ENCODE peak calls at places on chromosome 16, in eight cellular contexts. One of them, this sample, is unnamed. For H3K36me3, the result is how much of the 10 kb centered on the place peaks cover.

GRCh38 chr16:56833243-56833970 is 31.6 kb upstream of the SLC12A3 start:
- DNase-seq in CD8-positive, alpha-beta memory T cell: no peak
- DNase-seq in bronchial epithelial cell: peak
- DNase-seq in colonic mucosa: no peak
- DNase-seq in psoas muscle: no peak
- DNase-seq in spleen: no peak
- DNase-seq in mesenchymal stem cell: no peak
- DNase-seq in tibial artery: no peak
- DNase-seq in this sample: no peak

GRCh38 chr16:67663151-67663876 is 2.6 kb downstream of the PARD6A start:
- DNase-seq in CD8-positive, alpha-beta memory T cell: no peak
- DNase-seq in bronchial epithelial cell: no peak
- DNase-seq in colonic mucosa: no peak
- DNase-seq in psoas muscle: peak
- DNase-seq in spleen: no peak
- DNase-seq in mesenchymal stem cell: peak
- DNase-seq in tibial artery: peak
- DNase-seq in this sample: no peak

GRCh38 chr16:26644912-26645543 is 421.7 kb upstream of the C16orf82 start:
- DNase-seq in CD8-positive, alpha-beta memory T cell: no peak
- DNase-seq in bronchial epithelial cell: no peak
- DNase-seq in colonic mucosa: no peak
- DNase-seq in psoas muscle: no peak
- DNase-seq in spleen: no peak
- DNase-seq in mesenchymal stem cell: no peak
- DNase-seq in tibial artery: no peak
- DNase-seq in this sample: no peak

GRCh38 chr16:4298761-4299522 is 16.9 kb upstream of the GLIS2 start:
- DNase-seq in CD8-positive, alpha-beta memory T cell: no peak
- DNase-seq in bronchial epithelial cell: peak
- DNase-seq in colonic mucosa: peak
- DNase-seq in psoas muscle: peak
- DNase-seq in spleen: no peak
- DNase-seq in mesenchymal stem cell: peak
- DNase-seq in tibial artery: peak
- DNase-seq in this sample: peak

GRCh38 chr16:69406780-69407331 is 17.6 kb upstream of the CYB5B start:
- DNase-seq in CD8-positive, alpha-beta memory T cell: no peak
- DNase-seq in bronchial epithelial cell: peak
- DNase-seq in colonic mucosa: no peak
- DNase-seq in psoas muscle: no peak
- DNase-seq in spleen: no peak
- DNase-seq in mesenchymal stem cell: no peak
- DNase-seq in tibial artery: no peak
- DNase-seq in this sample: no peak

GRCh38 chr16:54517181-54517580 is 230.6 kb upstream of the IRX3 start:
- DNase-seq in CD8-positive, alpha-beta memory T cell: no peak
- DNase-seq in bronchial epithelial cell: no peak
- DNase-seq in colonic mucosa: no peak
- DNase-seq in psoas muscle: no peak
- DNase-seq in spleen: no peak
- DNase-seq in mesenchymal stem cell: no peak
- DNase-seq in tibial artery: no peak
- DNase-seq in this sample: no peak

GRCh38 chr16:14202697-14203096 is 131.6 kb downstream of the MRTFB start:
- DNase-seq in CD8-positive, alpha-beta memory T cell: no peak
- DNase-seq in bronchial epithelial cell: peak
- DNase-seq in colonic mucosa: no peak
- DNase-seq in psoas muscle: no peak
- DNase-seq in spleen: no peak
- DNase-seq in mesenchymal stem cell: peak
- DNase-seq in tibial artery: no peak
- DNase-seq in this sample: no peak

GRCh38 chr16:85057212-85057889 is 29.8 kb downstream of the KIAA0513 start:
- DNase-seq in CD8-positive, alpha-beta memory T cell: no peak
- DNase-seq in bronchial epithelial cell: no peak
- DNase-seq in colonic mucosa: no peak
- DNase-seq in psoas muscle: no peak
- DNase-seq in spleen: no peak
- DNase-seq in mesenchymal stem cell: no peak
- DNase-seq in tibial artery: no peak
- DNase-seq in this sample: no peak

GRCh38 chr16:67431077-67431804 is at the start of gene HSD11B2:
- DNase-seq in CD8-positive, alpha-beta memory T cell: peak
- DNase-seq in bronchial epithelial cell: peak
- DNase-seq in colonic mucosa: peak
- DNase-seq in psoas muscle: peak
- DNase-seq in spleen: peak
- DNase-seq in mesenchymal stem cell: peak
- DNase-seq in tibial artery: peak
- DNase-seq in this sample: peak

GRCh38 chr16:57403965-57404817 is at the start of gene CCL17:
- DNase-seq in CD8-positive, alpha-beta memory T cell: no peak
- DNase-seq in bronchial epithelial cell: no peak
- DNase-seq in colonic mucosa: no peak
- DNase-seq in psoas muscle: no peak
- DNase-seq in spleen: peak
- DNase-seq in mesenchymal stem cell: no peak
- DNase-seq in tibial artery: no peak
- DNase-seq in this sample: no peak

GRCh38 chr16:81595676-81596292 is 151.2 kb downstream of the CMIP start:
- DNase-seq in CD8-positive, alpha-beta memory T cell: no peak
- DNase-seq in bronchial epithelial cell: peak
- DNase-seq in colonic mucosa: no peak
- DNase-seq in psoas muscle: no peak
- DNase-seq in spleen: no peak
- DNase-seq in mesenchymal stem cell: peak
- DNase-seq in tibial artery: no peak
- DNase-seq in this sample: no peak

GRCh38 chr16:58506241-58507194 is 6.6 kb downstream of the NDRG4 start:
- DNase-seq in CD8-positive, alpha-beta memory T cell: no peak
- DNase-seq in bronchial epithelial cell: no peak
- DNase-seq in colonic mucosa: no peak
- DNase-seq in psoas muscle: peak
- DNase-seq in spleen: peak
- DNase-seq in mesenchymal stem cell: no peak
- DNase-seq in tibial artery: peak
- DNase-seq in this sample: no peak

GRCh38 chr16:89596957-89597644 is 16.3 kb upstream of the DPEP1 start:
- DNase-seq in CD8-positive, alpha-beta memory T cell: no peak
- DNase-seq in bronchial epithelial cell: no peak
- DNase-seq in colonic mucosa: no peak
- DNase-seq in psoas muscle: no peak
- DNase-seq in spleen: no peak
- DNase-seq in mesenchymal stem cell: no peak
- DNase-seq in tibial artery: no peak
- DNase-seq in this sample: no peak

GRCh38 chr16:10390330-10390729 is 4.5 kb downstream of the ATF7IP2 start:
- DNase-seq in CD8-positive, alpha-beta memory T cell: no peak
- DNase-seq in bronchial epithelial cell: no peak
- DNase-seq in colonic mucosa: no peak
- DNase-seq in psoas muscle: no peak
- DNase-seq in spleen: no peak
- DNase-seq in mesenchymal stem cell: no peak
- DNase-seq in tibial artery: no peak
- DNase-seq in this sample: no peak

GRCh38 chr16:20611975-20612471 is 35.9 kb upstream of the ACSM2B start:
- DNase-seq in CD8-positive, alpha-beta memory T cell: no peak
- DNase-seq in bronchial epithelial cell: no peak
- DNase-seq in colonic mucosa: peak
- DNase-seq in psoas muscle: peak
- DNase-seq in spleen: no peak
- DNase-seq in mesenchymal stem cell: no peak
- DNase-seq in tibial artery: peak
- DNase-seq in this sample: peak

GRCh38 chr16:78309763-78310162 is 210.3 kb downstream of the WWOX start:
- DNase-seq in CD8-positive, alpha-beta memory T cell: no peak
- DNase-seq in bronchial epithelial cell: no peak
- DNase-seq in colonic mucosa: no peak
- DNase-seq in psoas muscle: no peak
- DNase-seq in spleen: no peak
- DNase-seq in mesenchymal stem cell: no peak
- DNase-seq in tibial artery: no peak
- DNase-seq in this sample: no peak
- H3K36me3 ChIP-seq in CD8-positive, alpha-beta memory T cell: under half
- H3K36me3 ChIP-seq in bronchial epithelial cell: under half
- H3K36me3 ChIP-seq in colonic mucosa: under half
- H3K36me3 ChIP-seq in psoas muscle: under half
- H3K36me3 ChIP-seq in spleen: under half
- H3K36me3 ChIP-seq in mesenchymal stem cell: under half
- H3K36me3 ChIP-seq in tibial artery: under half
- H3K36me3 ChIP-seq in this sample: under half

GRCh38 chr16:973366-973765 is 2.6 kb upstream of the LMF1 start:
- DNase-seq in CD8-positive, alpha-beta memory T cell: no peak
- DNase-seq in bronchial epithelial cell: no peak
- DNase-seq in colonic mucosa: no peak
- DNase-seq in psoas muscle: no peak
- DNase-seq in spleen: no peak
- DNase-seq in mesenchymal stem cell: no peak
- DNase-seq in tibial artery: no peak
- DNase-seq in this sample: no peak

GRCh38 chr16:976389-976931 is 5.1 kb upstream of the SOX8 start:
- DNase-seq in CD8-positive, alpha-beta memory T cell: no peak
- DNase-seq in bronchial epithelial cell: no peak
- DNase-seq in colonic mucosa: no peak
- DNase-seq in psoas muscle: no peak
- DNase-seq in spleen: no peak
- DNase-seq in mesenchymal stem cell: no peak
- DNase-seq in tibial artery: no peak
- DNase-seq in this sample: no peak

GRCh38 chr16:974001-974601 is 3.3 kb upstream of the LMF1 start:
- DNase-seq in CD8-positive, alpha-beta memory T cell: no peak
- DNase-seq in bronchial epithelial cell: no peak
- DNase-seq in colonic mucosa: no peak
- DNase-seq in psoas muscle: no peak
- DNase-seq in spleen: no peak
- DNase-seq in mesenchymal stem cell: no peak
- DNase-seq in tibial artery: no peak
- DNase-seq in this sample: no peak

GRCh38 chr16:975313-975690 is 4.5 kb upstream of the LMF1 start:
- DNase-seq in CD8-positive, alpha-beta memory T cell: no peak
- DNase-seq in bronchial epithelial cell: no peak
- DNase-seq in colonic mucosa: no peak
- DNase-seq in psoas muscle: no peak
- DNase-seq in spleen: no peak
- DNase-seq in mesenchymal stem cell: no peak
- DNase-seq in tibial artery: no peak
- DNase-seq in this sample: no peak

GRCh38 chr16:974606-975312 is 4.0 kb upstream of the LMF1 start:
- DNase-seq in CD8-positive, alpha-beta memory T cell: no peak
- DNase-seq in bronchial epithelial cell: no peak
- DNase-seq in colonic mucosa: no peak
- DNase-seq in psoas muscle: peak
- DNase-seq in spleen: no peak
- DNase-seq in mesenchymal stem cell: no peak
- DNase-seq in tibial artery: no peak
- DNase-seq in this sample: no peak
- H3K4me3 ChIP-seq in CD8-positive, alpha-beta memory T cell: no peak
- H3K4me3 ChIP-seq in bronchial epithelial cell: no peak
- H3K4me3 ChIP-seq in colonic mucosa: no peak
- H3K4me3 ChIP-seq in psoas muscle: peak
- H3K4me3 ChIP-seq in spleen: no peak
- H3K4me3 ChIP-seq in mesenchymal stem cell: no peak
- H3K4me3 ChIP-seq in tibial artery: no peak
- H3K4me3 ChIP-seq in this sample: no peak

DNA sequence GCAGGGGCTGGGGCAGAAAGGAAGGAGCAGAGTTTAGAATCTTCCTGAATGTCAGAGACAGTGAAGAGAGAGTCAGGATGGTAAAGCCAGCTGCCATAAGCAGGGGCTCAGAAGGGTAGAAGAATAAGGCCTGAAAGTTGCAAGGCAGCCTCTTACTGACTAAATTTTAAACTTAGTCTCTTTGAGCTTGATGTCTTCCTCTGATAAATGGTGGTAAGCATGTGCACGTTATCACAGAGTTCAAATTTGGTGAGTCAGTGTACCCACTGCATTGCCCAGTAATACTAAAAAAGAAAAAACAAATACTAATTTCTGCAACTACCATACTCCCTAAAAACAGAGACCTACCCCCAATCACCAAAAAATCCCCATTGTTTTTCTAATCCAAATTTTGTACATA is 45.2 kb downstream of the SIAH1 start:
- DNase-seq in CD8-positive, alpha-beta memory T cell: no peak
- DNase-seq in bronchial epithelial cell: no peak
- DNase-seq in colonic mucosa: no peak
- DNase-seq in psoas muscle: no peak
- DNase-seq in spleen: no peak
- DNase-seq in mesenchymal stem cell: no peak
- DNase-seq in tibial artery: no peak
- DNase-seq in this sample: no peak
- H3K36me3 ChIP-seq in CD8-positive, alpha-beta memory T cell: under half
- H3K36me3 ChIP-seq in bronchial epithelial cell: under half
- H3K36me3 ChIP-seq in colonic mucosa: under half
- H3K36me3 ChIP-seq in psoas muscle: under half
- H3K36me3 ChIP-seq in spleen: under half
- H3K36me3 ChIP-seq in mesenchymal stem cell: half or more
- H3K36me3 ChIP-seq in tibial artery: under half
- H3K36me3 ChIP-seq in this sample: under half

GRCh38 chr16:30623558-30624283 is 13.5 kb upstream of the ZNF689 start:
- DNase-seq in CD8-positive, alpha-beta memory T cell: no peak
- DNase-seq in bronchial epithelial cell: peak
- DNase-seq in colonic mucosa: no peak
- DNase-seq in psoas muscle: no peak
- DNase-seq in spleen: peak
- DNase-seq in mesenchymal stem cell: no peak
- DNase-seq in tibial artery: no peak
- DNase-seq in this sample: no peak

GRCh38 chr16:30626230-30626629 is 16.0 kb upstream of the ZNF689 start:
- DNase-seq in CD8-positive, alpha-beta memory T cell: no peak
- DNase-seq in bronchial epithelial cell: no peak
- DNase-seq in colonic mucosa: no peak
- DNase-seq in psoas muscle: no peak
- DNase-seq in spleen: peak
- DNase-seq in mesenchymal stem cell: no peak
- DNase-seq in tibial artery: no peak
- DNase-seq in this sample: no peak

GRCh38 chr16:30633526-30633925 is 17.2 kb upstream of the PRR14 start:
- DNase-seq in CD8-positive, alpha-beta memory T cell: no peak
- DNase-seq in bronchial epithelial cell: no peak
- DNase-seq in colonic mucosa: no peak
- DNase-seq in psoas muscle: no peak
- DNase-seq in spleen: no peak
- DNase-seq in mesenchymal stem cell: no peak
- DNase-seq in tibial artery: no peak
- DNase-seq in this sample: no peak

DNA sequence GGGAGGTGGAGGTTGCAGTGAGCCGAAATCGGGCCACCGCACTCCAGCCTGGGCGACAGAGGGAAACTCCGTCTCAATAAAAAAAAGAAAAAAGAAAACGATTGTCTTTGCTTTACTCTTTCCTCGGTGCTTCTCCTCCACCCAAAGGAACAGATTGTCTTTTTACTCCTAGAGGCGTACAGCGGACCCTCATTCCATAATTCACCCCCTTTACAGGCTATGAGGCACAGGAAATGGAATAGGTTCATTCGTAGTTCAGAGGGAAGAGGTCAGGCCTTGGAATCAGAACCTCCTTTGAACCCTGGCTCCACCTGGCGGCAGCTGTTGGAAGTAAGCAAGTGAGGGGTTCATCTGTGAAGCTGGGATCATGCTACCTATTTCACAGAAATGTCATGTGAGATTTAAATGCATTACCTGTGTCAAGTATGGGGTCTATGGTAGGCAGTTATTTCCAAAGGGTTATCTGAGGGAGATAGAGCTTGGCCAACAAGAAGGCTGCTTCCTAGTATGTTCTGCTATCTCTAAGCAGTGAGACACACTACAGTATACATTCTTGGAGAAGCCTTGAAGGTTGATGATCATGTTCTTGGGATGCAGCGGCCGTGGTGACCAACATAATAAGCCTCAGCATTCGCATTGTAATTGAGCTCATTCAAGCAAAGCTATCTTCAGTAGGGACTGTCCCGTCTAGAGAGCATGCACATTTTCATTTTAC is 18.6 kb upstream of the ZNF689 start:
- DNase-seq in CD8-positive, alpha-beta memory T cell: peak
- DNase-seq in bronchial epithelial cell: peak
- DNase-seq in colonic mucosa: peak
- DNase-seq in psoas muscle: peak
- DNase-seq in spleen: peak
- DNase-seq in mesenchymal stem cell: peak
- DNase-seq in tibial artery: peak
- DNase-seq in this sample: peak
- H3K4me3 ChIP-seq in CD8-positive, alpha-beta memory T cell: peak
- H3K4me3 ChIP-seq in bronchial epithelial cell: no peak
- H3K4me3 ChIP-seq in colonic mucosa: no peak
- H3K4me3 ChIP-seq in psoas muscle: peak
- H3K4me3 ChIP-seq in spleen: no peak
- H3K4me3 ChIP-seq in mesenchymal stem cell: no peak
- H3K4me3 ChIP-seq in tibial artery: no peak
- H3K4me3 ChIP-seq in this sample: no peak

This sample was measured in lung.